ENCODE peak calls at places on chromosome 7, in nine cellular contexts. O is heart left ventricle; R is SK-N-SH; G is endodermal cell; J is lung; E is CD8-positive, alpha-beta memory T cell; I is left ventricle myocardium inferior; T is PC-9; V is cardiac muscle cell. N is an unnamed sample. For H3K4me1, the result is how much of the 10 kb centered on the place peaks cover.

GRCh38 chr7:65390588-65390987 is 16.9 kb downstream of the ZNF92 start:
- DNase-seq in V (no peak), O (no peak), G (no peak), T (no peak), I (no peak), R (no peak), J (no peak), E (no peak), N (no peak)

GRCh38 chr7:1972734-1973133 is 260.0 kb downstream of the MAD1L1 start:
- DNase-seq in T (no peak), V (no peak), E (no peak), I (no peak), G (no peak), O (no peak), R (no peak), J (no peak), N (no peak)

GRCh38 chr7:125984795-125985194 is 1055.2 kb upstream of the POT1 start:
- DNase-seq in V (no peak), T (no peak), J (no peak), G (peak), O (no peak), R (no peak), E (no peak), I (no peak), N (no peak)

GRCh38 chr7:105806592-105807266 is 69.7 kb downstream of the ATXN7L1 start:
- DNase-seq in V (peak), I (no peak), O (no peak), E (peak), T (peak), R (no peak), J (no peak), G (no peak), N (peak)

GRCh38 chr7:96388620-96389383 is 66.9 kb upstream of the SLC25A13 start:
- DNase-seq in T (no peak), R (no peak), I (no peak), J (no peak), G (no peak), V (peak), O (peak), E (no peak), N (peak)

GRCh38 chr7:47852330-47853245 is 95.7 kb downstream of the PKD1L1 start:
- DNase-seq in R (peak), G (peak), V (no peak), I (no peak), E (no peak), J (peak), O (no peak), T (no peak), N (no peak)

GRCh38 chr7:7786595-7786994 is 68.2 kb upstream of the RPA3 start:
- DNase-seq in V (no peak), E (no peak), I (no peak), G (no peak), R (peak), O (no peak), J (no peak), T (no peak), N (no peak)

GRCh38 chr7:100893910-100894763 is 1.6 kb downstream of the ACHE start:
- DNase-seq in G (peak), O (no peak), T (no peak), V (no peak), J (no peak), R (peak), E (peak), I (no peak), N (no peak)

GRCh38 chr7:116161733-116162132 is 48.6 kb upstream of the TES start:
- DNase-seq in V (no peak), G (peak), E (no peak), I (no peak), O (no peak), T (no peak), R (no peak), J (no peak), N (no peak)

GRCh38 chr7:146982482-146982881 is 865.9 kb downstream of the CNTNAP2 start:
- DNase-seq in E (no peak), O (no peak), T (no peak), G (no peak), I (no peak), V (no peak), J (no peak), R (no peak), N (no peak)

GRCh38 chr7:33862946-33863814 is 42.2 kb upstream of the BMPER start:
- DNase-seq in R (no peak), I (peak), T (no peak), G (no peak), J (no peak), E (no peak), V (peak), O (no peak), N (no peak)

DNA sequence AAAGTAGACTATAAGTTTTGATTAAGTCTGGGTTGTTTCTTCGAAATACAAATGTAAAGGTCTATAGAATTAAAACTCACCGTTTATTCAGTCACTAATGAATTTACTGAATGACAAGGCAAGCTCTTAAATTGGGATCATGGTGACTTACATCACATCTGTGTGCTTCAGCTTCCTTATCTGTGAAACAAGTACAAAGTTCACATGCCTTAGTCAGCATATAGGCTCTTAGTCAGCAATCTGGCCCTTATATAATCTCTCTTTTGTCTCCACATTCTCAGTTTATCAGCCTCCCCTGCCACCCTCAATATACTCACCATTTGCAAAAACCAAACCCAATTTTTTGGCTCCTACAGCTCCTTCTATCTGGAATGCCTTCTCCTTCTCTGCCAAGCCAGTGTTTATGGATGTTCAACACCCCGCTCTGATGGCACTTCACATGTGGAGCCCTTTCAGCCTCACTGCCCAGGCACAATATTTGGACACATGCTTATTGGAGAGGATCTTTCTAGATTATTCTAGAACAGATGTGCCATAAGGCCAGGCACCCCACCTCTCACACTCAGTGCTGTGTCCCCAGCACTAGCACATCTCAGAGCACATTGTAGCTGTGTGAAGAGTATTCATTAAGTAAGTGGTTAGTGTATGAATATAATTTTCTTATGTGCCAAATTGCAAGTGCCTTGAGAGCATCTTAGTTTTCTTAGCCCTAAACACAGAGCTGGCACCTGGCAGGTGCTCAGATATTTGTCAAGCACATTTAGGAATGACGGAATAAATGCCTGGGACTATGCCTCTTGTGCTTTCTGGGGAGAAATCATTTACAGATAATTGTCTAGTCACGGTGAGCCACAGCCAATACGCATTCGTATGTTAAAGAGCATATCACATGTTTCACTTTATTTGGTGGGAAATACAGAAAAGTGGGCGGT is 9.8 kb upstream of the LAMB1 start:
- DNase-seq in E (no peak), V (peak), R (no peak), J (no peak), G (peak), O (no peak), I (no peak), T (peak), N (no peak)
- H3K4me1 ChIP-seq in E (under half), V (under half), R (under half), J (under half), G (under half), O (under half), I (under half), T (under half), N (under half)

GRCh38 chr7:55556031-55556430 is 16.3 kb downstream of the VOPP1 start:
- DNase-seq in I (no peak), T (peak), O (no peak), G (peak), E (no peak), V (no peak), J (no peak), R (no peak), N (no peak)

GRCh38 chr7:55555160-55555559 is 17.1 kb downstream of the VOPP1 start:
- DNase-seq in I (no peak), G (no peak), R (no peak), T (no peak), J (no peak), E (no peak), O (no peak), V (no peak), N (no peak)

GRCh38 chr7:55552320-55553086 is 19.8 kb downstream of the VOPP1 start:
- DNase-seq in E (no peak), V (peak), R (no peak), O (no peak), T (peak), J (no peak), I (no peak), G (peak), N (peak)

GRCh38 chr7:55553087-55553345 is 19.3 kb downstream of the VOPP1 start:
- DNase-seq in R (no peak), G (no peak), I (no peak), E (no peak), J (no peak), O (no peak), T (no peak), V (no peak), N (no peak)

DNA sequence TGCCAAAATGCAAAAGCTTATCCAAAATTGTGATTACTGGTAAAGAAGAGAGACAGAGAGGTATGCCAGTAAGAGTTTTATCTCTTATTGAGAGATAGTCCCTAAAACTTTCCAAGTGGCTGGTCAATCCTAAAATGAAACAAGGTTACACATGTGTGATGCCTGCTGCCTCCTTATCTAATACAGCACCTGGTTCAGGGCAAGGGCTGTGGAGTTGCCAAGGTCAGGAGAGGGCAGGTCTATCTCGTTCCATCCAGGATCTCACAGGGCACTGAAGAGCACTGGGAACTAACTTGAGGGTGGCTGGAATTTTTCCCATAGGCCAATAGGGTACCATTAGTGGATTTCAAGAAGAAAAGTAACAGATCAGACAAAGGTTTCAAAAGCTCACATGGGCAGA is 18.2 kb downstream of the VOPP1 start:
- DNase-seq in V (no peak), E (no peak), R (no peak), T (no peak), O (no peak), J (no peak), G (no peak), I (no peak), N (no peak)
- H3K4me1 ChIP-seq in V (under half), E (half or more), R (under half), T (half or more), O (under half), J (under half), G (under half), I (half or more), N (under half)

GRCh38 chr7:99072126-99072525 is 71.8 kb downstream of the SMURF1 start:
- DNase-seq in R (no peak), J (no peak), E (no peak), V (no peak), O (no peak), G (no peak), I (no peak), T (no peak), N (no peak)
- H3K4me1 ChIP-seq in R (under half), J (under half), E (under half), V (under half), O (under half), G (under half), I (half or more), T (under half), N (under half)

GRCh38 chr7:30937426-30937825 is 25.8 kb downstream of the AQP1 start:
- DNase-seq in G (no peak), T (no peak), V (no peak), I (no peak), E (no peak), R (no peak), O (no peak), J (no peak), N (no peak)
- H3K4me1 ChIP-seq in G (under half), T (under half), V (under half), I (under half), E (under half), R (under half), O (under half), J (under half), N (under half)

GRCh38 chr7:39534599-39534998 is 31.6 kb upstream of the YAE1 start:
- DNase-seq in T (no peak), J (no peak), G (no peak), E (no peak), R (no peak), I (no peak), O (no peak), V (no peak), N (no peak)

GRCh38 chr7:39536926-39537325 is 29.3 kb upstream of the YAE1 start:
- DNase-seq in T (no peak), E (no peak), R (no peak), J (no peak), G (no peak), V (peak), I (no peak), O (no peak), N (no peak)

GRCh38 chr7:39535064-39535463 is 31.1 kb upstream of the YAE1 start:
- DNase-seq in G (no peak), T (no peak), I (no peak), V (no peak), E (no peak), R (no peak), O (no peak), J (no peak), N (no peak)

GRCh38 chr7:39531818-39532217 is 34.4 kb upstream of the YAE1 start:
- DNase-seq in G (no peak), V (no peak), O (no peak), R (no peak), T (no peak), E (no peak), J (no peak), I (no peak), N (no peak)

DNA sequence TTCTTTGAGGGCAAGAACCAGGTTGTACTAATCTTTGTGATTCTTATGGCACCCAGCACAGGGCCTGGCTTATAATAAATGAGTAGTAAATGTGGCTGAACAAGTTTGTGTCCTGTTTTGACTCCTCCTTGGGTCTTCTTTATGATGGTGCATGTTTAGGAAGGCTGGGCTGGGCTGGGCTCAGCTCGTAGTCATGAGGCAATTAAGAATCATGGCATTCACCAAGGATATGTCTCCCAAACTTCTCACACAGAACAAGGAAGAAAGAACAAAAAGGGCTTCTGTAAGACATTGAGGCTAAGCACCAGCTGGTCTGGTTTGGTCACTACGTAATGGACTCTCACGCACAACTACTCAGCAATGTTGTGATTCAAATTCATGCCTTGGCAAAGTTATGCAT is 30.5 kb upstream of the YAE1 start:
- DNase-seq in J (no peak), R (no peak), V (no peak), G (no peak), E (no peak), O (no peak), I (no peak), T (no peak), N (no peak)
- H3K4me1 ChIP-seq in J (under half), R (under half), V (under half), G (under half), E (under half), O (under half), I (under half), T (under half), N (under half)

GRCh38 chr7:120838281-120838682 is 19.7 kb downstream of the TSPAN12 start:
- DNase-seq in O (no peak), E (no peak), T (no peak), R (no peak), I (no peak), V (no peak), J (no peak), G (no peak), N (no peak)

GRCh38 chr7:120834726-120835125 is 23.2 kb downstream of the TSPAN12 start:
- DNase-seq in O (no peak), J (no peak), I (no peak), T (no peak), G (no peak), R (no peak), V (no peak), E (no peak), N (no peak)

GRCh38 chr7:120837599-120837998 is 20.3 kb downstream of the TSPAN12 start:
- DNase-seq in R (no peak), E (no peak), I (no peak), J (no peak), G (no peak), V (no peak), O (no peak), T (no peak), N (no peak)

GRCh38 chr7:120833551-120833950 is 24.4 kb downstream of the TSPAN12 start:
- DNase-seq in R (no peak), J (no peak), G (no peak), O (no peak), E (no peak), T (no peak), V (no peak), I (no peak), N (no peak)

GRCh38 chr7:120836556-120837125 is 21.3 kb downstream of the TSPAN12 start:
- DNase-seq in I (no peak), G (no peak), R (no peak), E (no peak), O (no peak), J (no peak), T (no peak), V (no peak), N (no peak)
- H3K4me1 ChIP-seq in I (under half), G (under half), R (under half), E (under half), O (under half), J (under half), T (under half), V (under half), N (under half)

GRCh38 chr7:43590862-43591550 is 8.1 kb downstream of the STK17A start:
- DNase-seq in R (no peak), J (no peak), I (no peak), E (no peak), G (no peak), V (no peak), O (no peak), T (no peak), N (no peak)
- H3K4me1 ChIP-seq in R (under half), J (under half), I (under half), E (half or more), G (under half), V (under half), O (under half), T (half or more), N (under half)

DNA sequence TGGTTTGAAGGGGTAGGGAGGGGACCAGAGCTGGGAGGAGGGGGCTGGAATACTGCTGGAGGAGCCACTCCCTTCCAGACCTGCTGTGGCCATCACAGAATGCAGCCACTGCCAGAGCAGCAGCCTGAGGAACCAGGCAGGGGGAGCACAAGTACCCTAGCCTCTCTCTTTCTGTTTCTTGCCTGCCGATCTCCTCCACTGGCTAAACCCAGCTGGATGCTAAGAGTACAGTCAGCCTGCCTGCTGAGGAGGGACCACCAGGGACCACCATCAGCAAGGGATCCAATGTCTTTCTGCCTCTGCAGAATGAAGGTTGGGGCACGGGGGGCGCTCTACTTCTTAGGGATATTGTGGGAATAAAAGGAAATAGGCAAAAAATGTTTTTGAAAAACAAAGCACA is 4.7 kb downstream of the BLVRA start:
- DNase-seq in T (no peak), R (no peak), G (peak), O (no peak), V (no peak), E (no peak), I (no peak), J (no peak), N (no peak)
- H3K4me1 ChIP-seq in T (half or more), R (under half), G (under half), O (under half), V (under half), E (under half), I (under half), J (under half), N (under half)

GRCh38 chr7:77200542-77200941 is 923 bp upstream of the FGL2 start:
- DNase-seq in T (no peak), J (no peak), O (no peak), E (no peak), G (no peak), R (no peak), V (no peak), I (no peak), N (no peak)
- H3K4me1 ChIP-seq in T (under half), J (under half), O (under half), E (under half), G (under half), R (under half), V (under half), I (under half), N (under half)

DNA sequence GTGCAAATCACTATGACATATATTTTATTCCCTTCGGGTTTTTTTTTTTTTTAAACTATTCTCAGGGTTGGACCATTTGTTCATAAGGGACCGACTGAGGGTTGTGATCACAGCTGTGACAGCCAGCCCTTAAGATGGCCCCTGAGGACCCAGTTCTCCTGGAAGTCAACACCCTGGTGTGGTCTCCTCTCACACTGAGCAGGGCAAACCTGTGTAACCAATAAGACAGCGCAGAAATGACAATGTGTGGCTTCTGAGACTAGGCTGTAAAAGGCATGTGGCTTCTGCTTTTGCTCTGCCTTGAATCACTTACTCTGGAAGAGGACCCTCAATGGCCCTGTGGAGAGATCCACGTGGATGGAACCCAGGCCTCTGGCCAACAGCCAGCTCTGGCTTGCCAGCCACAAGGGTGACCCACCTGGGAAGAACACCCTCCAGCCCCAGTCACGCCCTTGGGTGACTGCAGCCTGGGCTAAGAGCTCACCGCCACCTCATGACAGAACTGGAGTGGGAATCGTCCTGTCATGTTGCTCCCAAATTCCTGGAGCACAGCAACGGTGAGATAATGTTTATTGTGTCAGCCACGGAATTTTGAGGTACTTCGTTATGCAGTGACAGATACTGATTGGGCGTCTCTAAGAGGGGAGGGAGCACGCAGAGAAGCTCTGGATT is 127.1 kb downstream of the CLEC2L start:
- DNase-seq in E (no peak), R (no peak), G (no peak), I (peak), O (peak), J (no peak), T (no peak), V (no peak), N (peak)
- H3K4me1 ChIP-seq in E (under half), R (under half), G (under half), I (half or more), O (half or more), J (under half), T (under half), V (under half), N (under half)